ENCODE peak calls at places on chromosomes 13 and 19, in five cellular contexts. O is astrocyte of the spinal cord, B is pancreas, U is uterus, J is psoas muscle. X is an unnamed sample.

GRCh38 chr19:49133621-49134454 is 14.5 kb downstream of the PPFIA3 start:
- DNase-seq in B (peak; percentile 88), J (no peak), U (peak; percentile 64), O (peak; percentile 35), X (no peak)

GRCh38 chr13:111961236-111961635 is 105.7 kb upstream of the SOX1 start:
- DNase-seq in O (no peak), U (no peak), B (no peak), J (no peak), X (peak; percentile 16)

GRCh38 chr13:109778102-109778542 is 8.3 kb downstream of the IRS2 start:
- DNase-seq in U (no peak), J (no peak), B (no peak), O (peak; percentile 65), X (no peak)

GRCh38 chr19:771332-771785 is 20.4 kb downstream of the MISP start:
- DNase-seq in O (peak; percentile 35), B (peak; percentile 43), U (no peak), J (peak; percentile 72), X (no peak)

GRCh38 chr19:2469102-2469914 is 6.6 kb upstream of the GADD45B start:
- DNase-seq in J (peak; percentile 77), U (no peak), O (peak; percentile 81), B (no peak), X (no peak)

GRCh38 chr13:73341748-73342147 is 282.9 kb downstream of the KLF5 start:
- DNase-seq in U (no peak), J (no peak), B (no peak), O (peak; percentile 47), X (no peak)

GRCh38 chr13:113959198-113959597 is 14.7 kb downstream of the C13orf46 start:
- DNase-seq in B (peak; percentile 51), O (no peak), U (no peak), J (peak; percentile 14), X (no peak)

GRCh38 chr13:44739120-44739519 is 163.0 kb upstream of the TSC22D1 start:
- DNase-seq in U (no peak), O (no peak), J (no peak), B (no peak), X (no peak)

GRCh38 chr19:33396701-33397535 is 23.4 kb downstream of the CEBPG start:
- DNase-seq in O (peak; percentile 39), B (peak; percentile 29), U (no peak), J (peak; percentile 63), X (no peak)

GRCh38 chr19:18596752-18597157 is 8.2 kb downstream of the REX1BD start:
- DNase-seq in B (peak; percentile 77), U (peak; percentile 43), O (no peak), J (peak; percentile 75), X (no peak)

GRCh38 chr19:58544591-58545285 is 874 bp downstream of the TRIM28 start:
- DNase-seq in J (no peak), U (peak; percentile 36), B (peak; percentile 84), O (peak; percentile 29), X (no peak)

GRCh38 chr13:31409678-31410356 is 210.0 kb downstream of the B3GLCT start:
- DNase-seq in B (no peak), J (no peak), O (peak; percentile 10), U (no peak), X (no peak)

GRCh38 chr19:10005632-10006334 is 4.5 kb downstream of the COL5A3 start:
- DNase-seq in U (no peak), J (no peak), B (no peak), O (no peak), X (no peak)

GRCh38 chr19:6963259-6963852 is 57.9 kb downstream of the MBD3L2B start:
- DNase-seq in O (no peak), J (no peak), B (no peak), U (no peak), X (no peak)

GRCh38 chr13:77752512-77753069 is 55.1 kb downstream of the SLAIN1 start:
- DNase-seq in B (no peak), J (no peak), U (no peak), O (no peak), X (no peak)

GRCh38 chr19:2962018-2962670 is 15.2 kb upstream of the TLE6 start:
- DNase-seq in U (peak; percentile 78), B (no peak), O (peak; percentile 89), J (no peak), X (no peak)

GRCh38 chr13:38657191-38657590 is 29.7 kb upstream of the FREM2 start:
- DNase-seq in J (no peak), U (no peak), B (no peak), O (peak; percentile 43), X (no peak)

GRCh38 chr19:24140099-24140498 is 53.1 kb downstream of the ZNF254 start:
- DNase-seq in J (no peak), B (no peak), O (peak; percentile 61), U (no peak), X (no peak)

GRCh38 chr19:47315125-47315821 is 5.6 kb downstream of the C5AR1 start:
- DNase-seq in O (peak; percentile 91), U (peak; percentile 45), B (no peak), J (no peak), X (peak; percentile 30)

GRCh38 chr19:46715620-46716012 is 1.3 kb downstream of the PRKD2 start:
- DNase-seq in J (no peak), U (no peak), O (no peak), B (peak; percentile 28), X (no peak)

GRCh38 chr13:94705081-94705751 is 7.1 kb downstream of the SOX21 start:
- DNase-seq in J (no peak), U (no peak), O (no peak), B (no peak), X (no peak)

GRCh38 chr19:10468133-10468532 is 35.0 kb downstream of the KEAP1 start:
- DNase-seq in B (no peak), O (no peak), J (no peak), U (no peak), X (no peak)

GRCh38 chr19:35236638-35237400 is 8.3 kb upstream of the FAM187B start:
- DNase-seq in O (no peak), J (no peak), U (no peak), B (no peak), X (no peak)
- TF ChIP-seq CTCF in O (no peak), J (no peak), U (no peak), B (no peak), X (no peak)

DNA sequence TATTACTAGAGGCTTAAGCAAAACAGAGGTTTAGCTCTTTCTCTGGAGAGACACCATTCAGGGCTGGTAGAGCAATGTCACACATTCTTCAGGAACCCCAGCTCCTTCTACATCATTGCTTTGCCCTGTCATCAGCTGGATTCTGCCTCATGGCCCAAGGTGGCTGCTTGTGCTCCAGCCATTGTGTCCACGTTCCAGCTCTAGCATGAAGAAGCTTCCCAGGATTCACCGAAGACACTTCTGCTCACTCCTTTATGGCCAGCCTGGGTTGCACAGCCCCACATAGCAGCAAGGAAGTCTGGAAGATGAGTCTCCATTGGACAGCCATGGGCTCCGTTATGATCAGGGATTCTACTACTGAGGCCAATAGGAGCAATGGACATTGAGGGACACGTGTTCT is 13.2 kb downstream of the PGLS start:
- DNase-seq in O (no peak), B (no peak), J (no peak), U (no peak), X (no peak)
- H3K4me3 ChIP-seq in O (no peak overlapping the region), B (no peak overlapping the region), J (no peak overlapping the region), U (no peak overlapping the region), X (no peak overlapping the region)

GRCh38 chr13:28678809-28679208 is 19.9 kb downstream of the POMP start:
- DNase-seq in U (no peak), J (no peak), O (no peak), B (no peak), X (no peak)
- TF ChIP-seq CTCF in U (peak; percentile 4), J (no peak), O (peak; percentile 24), B (no peak), X (no peak)

DNA sequence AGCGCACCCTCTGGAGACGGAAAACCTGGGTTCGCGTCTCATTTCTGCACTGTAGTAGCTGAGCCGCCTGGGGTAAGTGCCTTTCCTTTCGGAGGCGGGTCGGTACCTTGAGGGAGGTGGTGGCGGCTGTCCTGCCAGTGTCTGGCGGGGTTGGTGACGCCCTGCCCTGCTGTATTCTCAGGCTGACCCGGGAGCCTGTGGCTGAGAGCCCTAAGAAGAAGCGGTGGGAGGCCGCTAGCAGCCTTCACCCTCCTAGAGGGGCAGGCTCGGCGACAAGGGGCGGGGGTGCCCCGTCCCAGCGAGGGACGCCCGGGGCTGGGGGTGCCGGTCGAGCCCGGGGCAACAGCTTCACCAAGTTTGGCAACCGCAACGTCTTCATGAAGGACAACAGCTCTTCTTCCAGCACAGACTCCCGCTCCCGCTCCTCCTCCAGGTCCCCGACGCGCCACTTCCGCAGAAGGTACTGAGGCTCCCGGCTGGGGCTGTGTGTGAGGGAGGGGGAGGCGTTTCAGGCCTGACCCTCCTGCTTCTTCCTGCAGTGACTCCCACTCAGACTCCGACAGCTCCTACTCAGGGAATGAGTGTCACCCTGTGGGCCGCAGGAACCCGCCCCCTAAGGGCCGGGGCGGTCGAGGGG is 6.9 kb downstream of the LENG8 start:
- DNase-seq in B (peak; percentile 46), O (no peak), U (no peak), J (peak; percentile 45), X (no peak)
- H3K4me3 ChIP-seq in B (no peak overlapping the region), O (no peak overlapping the region), U (no peak overlapping the region), J (no peak overlapping the region), X (no peak overlapping the region)

GRCh38 chr19:57240311-57241090 is at the start of gene ZNF805:
- DNase-seq in J (peak; percentile 99), B (peak; percentile 94), O (peak; percentile 93), U (peak; percentile 96), X (peak; percentile 89)
- TF ChIP-seq CTCF in J (peak; percentile 18), B (no peak), O (peak; percentile 2), U (peak; percentile 22), X (peak; percentile 25)

GRCh38 chr13:29664591-29664990 is 69.1 kb upstream of the SLC7A1 start:
- DNase-seq in U (no peak), O (no peak), B (no peak), J (no peak), X (no peak)
- H3K4me3 ChIP-seq in U (no peak overlapping the region), O (no peak overlapping the region), B (no peak overlapping the region), J (no peak overlapping the region), X (no peak overlapping the region)